ENCODE peak calls at places on chromosomes 3 and 15, in four cellular contexts. N, M, Y and S are unnamed samples.

GRCh38 chr3:115285001-115285400 is 137.9 kb upstream of the ZBTB20 start:
- DNase-seq in M (no peak), Y (no peak), N (no peak), S (no peak)

GRCh38 chr3:23600178-23600577 is 205.6 kb upstream of the UBE2E1 start:
- DNase-seq in Y (no peak), N (peak), M (no peak), S (no peak)

GRCh38 chr3:146218880-146219866 is 31.7 kb downstream of the PLSCR4 start:
- DNase-seq in N (peak), M (peak), Y (no peak), S (no peak)

GRCh38 chr3:180571831-180572578 is 30.0 kb upstream of the TTC14 start:
- DNase-seq in N (no peak), Y (no peak), M (no peak), S (no peak)

GRCh38 chr15:45919806-45920205 is 285.0 kb downstream of the SQOR start:
- DNase-seq in N (peak), Y (peak), M (no peak), S (no peak)

GRCh38 chr3:100630664-100631063 is 21.3 kb downstream of the ADGRG7 start:
- DNase-seq in M (no peak), N (no peak), Y (no peak), S (no peak)

GRCh38 chr3:111080357-111080937 is 8.8 kb downstream of the NECTIN3 start:
- DNase-seq in N (peak), M (no peak), Y (no peak), S (peak)

GRCh38 chr3:142896201-142896755 is 7.4 kb upstream of the PCOLCE2 start:
- DNase-seq in M (no peak), Y (peak), N (peak), S (no peak)

GRCh38 chr15:64870350-64870749 is 28.6 kb downstream of the PLEKHO2 start:
- DNase-seq in N (no peak), Y (no peak), M (no peak), S (no peak)

GRCh38 chr15:69963375-69963774 is 134.3 kb downstream of the TLE3 start:
- DNase-seq in M (no peak), Y (no peak), N (no peak), S (no peak)

GRCh38 chr3:47799733-47800132 is 3.2 kb upstream of the DHX30 start:
- DNase-seq in M (no peak), Y (no peak), N (no peak), S (no peak)

GRCh38 chr3:9139366-9139765 is 110.1 kb downstream of the SRGAP3 start:
- DNase-seq in N (no peak), M (no peak), Y (no peak), S (no peak)

GRCh38 chr3:185732782-185733181 is 92.1 kb downstream of the IGF2BP2 start:
- DNase-seq in N (peak), M (no peak), Y (peak), S (no peak)